ENCODE peak calls at places on chromosome 11, in ten cellular contexts. One of them, this sample, is unnamed.

GRCh38 chr11:114085965-114086364 is 26.5 kb downstream of the ZBTB16 start:
- DNase-seq in activated B cell treated with CpG ODN at 0.5 μM for 24 hours: no peak
- DNase-seq in heart right ventricle: no peak
- DNase-seq in EL: no peak
- DNase-seq in hippocampal formation: no peak
- DNase-seq in fibroblast of villous mesenchyme: no peak
- DNase-seq in amniotic stem cell: no peak
- DNase-seq in NB4: no peak
- DNase-seq in adrenal gland: no peak
- DNase-seq in tibial nerve: no peak
- DNase-seq in this sample: no peak

GRCh38 chr11:74726547-74727182 is 4.6 kb downstream of the CHRDL2 start:
- DNase-seq in NB4: peak; percentile 71
- DNase-seq in fibroblast of villous mesenchyme: peak; percentile 75
- DNase-seq in EL: peak; percentile 67
- DNase-seq in heart right ventricle: peak; percentile 68
- DNase-seq in amniotic stem cell: no peak
- DNase-seq in tibial nerve: peak; percentile 71
- DNase-seq in adrenal gland: peak; percentile 81
- DNase-seq in hippocampal formation: peak; percentile 69
- DNase-seq in activated B cell treated with CpG ODN at 0.5 μM for 24 hours: peak; percentile 31
- DNase-seq in this sample: peak; percentile 88

GRCh38 chr11:18703001-18703763 is 4.6 kb downstream of the TMEM86A start:
- DNase-seq in activated B cell treated with CpG ODN at 0.5 μM for 24 hours: no peak
- DNase-seq in amniotic stem cell: no peak
- DNase-seq in heart right ventricle: peak; percentile 49
- DNase-seq in tibial nerve: no peak
- DNase-seq in EL: no peak
- DNase-seq in NB4: no peak
- DNase-seq in adrenal gland: no peak
- DNase-seq in hippocampal formation: no peak
- DNase-seq in fibroblast of villous mesenchyme: no peak
- DNase-seq in this sample: no peak

GRCh38 chr11:11436715-11437313 is 83.8 kb upstream of the CSNK2A3 start:
- DNase-seq in amniotic stem cell: no peak
- DNase-seq in fibroblast of villous mesenchyme: no peak
- DNase-seq in heart right ventricle: peak; percentile 36
- DNase-seq in EL: no peak
- DNase-seq in NB4: no peak
- DNase-seq in adrenal gland: peak; percentile 35
- DNase-seq in activated B cell treated with CpG ODN at 0.5 μM for 24 hours: no peak
- DNase-seq in hippocampal formation: no peak
- DNase-seq in tibial nerve: no peak
- DNase-seq in this sample: no peak

GRCh38 chr11:74984070-74984469 is 4.7 kb upstream of the NEU3 start:
- DNase-seq in activated B cell treated with CpG ODN at 0.5 μM for 24 hours: no peak
- DNase-seq in amniotic stem cell: no peak
- DNase-seq in NB4: no peak
- DNase-seq in EL: no peak
- DNase-seq in fibroblast of villous mesenchyme: no peak
- DNase-seq in tibial nerve: no peak
- DNase-seq in adrenal gland: no peak
- DNase-seq in hippocampal formation: no peak
- DNase-seq in heart right ventricle: no peak
- DNase-seq in this sample: no peak

GRCh38 chr11:116853461-116854073 is 16.1 kb upstream of the APOA1 start:
- DNase-seq in NB4: peak; percentile 97
- DNase-seq in heart right ventricle: no peak
- DNase-seq in activated B cell treated with CpG ODN at 0.5 μM for 24 hours: no peak
- DNase-seq in adrenal gland: peak; percentile 19
- DNase-seq in amniotic stem cell: peak; percentile 64
- DNase-seq in hippocampal formation: no peak
- DNase-seq in fibroblast of villous mesenchyme: peak; percentile 96
- DNase-seq in tibial nerve: no peak
- DNase-seq in EL: peak; percentile 94
- DNase-seq in this sample: peak; percentile 94

GRCh38 chr11:62146476-62147200 is 22.8 kb downstream of the INCENP start:
- DNase-seq in fibroblast of villous mesenchyme: no peak
- DNase-seq in amniotic stem cell: no peak
- DNase-seq in hippocampal formation: no peak
- DNase-seq in heart right ventricle: no peak
- DNase-seq in NB4: no peak
- DNase-seq in EL: no peak
- DNase-seq in tibial nerve: no peak
- DNase-seq in activated B cell treated with CpG ODN at 0.5 μM for 24 hours: no peak
- DNase-seq in adrenal gland: no peak
- DNase-seq in this sample: no peak

GRCh38 chr11:128361451-128362020 is 225.8 kb downstream of the ETS1 start:
- DNase-seq in hippocampal formation: no peak
- DNase-seq in heart right ventricle: no peak
- DNase-seq in activated B cell treated with CpG ODN at 0.5 μM for 24 hours: no peak
- DNase-seq in EL: peak; percentile 74
- DNase-seq in adrenal gland: peak; percentile 5
- DNase-seq in amniotic stem cell: no peak
- DNase-seq in NB4: no peak
- DNase-seq in tibial nerve: no peak
- DNase-seq in fibroblast of villous mesenchyme: peak; percentile 87
- DNase-seq in this sample: peak; percentile 64

GRCh38 chr11:74860743-74861142 is 88.1 kb downstream of the XRRA1 start:
- DNase-seq in heart right ventricle: no peak
- DNase-seq in activated B cell treated with CpG ODN at 0.5 μM for 24 hours: no peak
- DNase-seq in EL: no peak
- DNase-seq in fibroblast of villous mesenchyme: no peak
- DNase-seq in amniotic stem cell: no peak
- DNase-seq in hippocampal formation: no peak
- DNase-seq in adrenal gland: no peak
- DNase-seq in NB4: no peak
- DNase-seq in tibial nerve: no peak
- DNase-seq in this sample: no peak

GRCh38 chr11:87780068-87780413 is 395.2 kb downstream of the RAB38 start:
- DNase-seq in NB4: no peak
- DNase-seq in activated B cell treated with CpG ODN at 0.5 μM for 24 hours: no peak
- DNase-seq in amniotic stem cell: no peak
- DNase-seq in tibial nerve: no peak
- DNase-seq in heart right ventricle: no peak
- DNase-seq in hippocampal formation: no peak
- DNase-seq in EL: no peak
- DNase-seq in adrenal gland: no peak
- DNase-seq in fibroblast of villous mesenchyme: no peak
- DNase-seq in this sample: no peak

GRCh38 chr11:33778682-33779081 is 4.4 kb upstream of the FBXO3 start:
- DNase-seq in amniotic stem cell: peak; percentile 20
- DNase-seq in adrenal gland: no peak
- DNase-seq in heart right ventricle: no peak
- DNase-seq in NB4: no peak
- DNase-seq in tibial nerve: no peak
- DNase-seq in hippocampal formation: no peak
- DNase-seq in EL: peak; percentile 69
- DNase-seq in activated B cell treated with CpG ODN at 0.5 μM for 24 hours: no peak
- DNase-seq in fibroblast of villous mesenchyme: peak; percentile 13
- DNase-seq in this sample: peak; percentile 61

GRCh38 chr11:61488651-61489291 is 19.8 kb upstream of the LRRC10B start:
- DNase-seq in adrenal gland: peak; percentile 88
- DNase-seq in activated B cell treated with CpG ODN at 0.5 μM for 24 hours: no peak
- DNase-seq in hippocampal formation: no peak
- DNase-seq in heart right ventricle: peak; percentile 80
- DNase-seq in NB4: peak; percentile 38
- DNase-seq in amniotic stem cell: no peak
- DNase-seq in tibial nerve: no peak
- DNase-seq in fibroblast of villous mesenchyme: peak; percentile 28
- DNase-seq in EL: no peak
- DNase-seq in this sample: peak; percentile 44

GRCh38 chr11:35688023-35688422 is 25.4 kb downstream of the TRIM44 start:
- DNase-seq in NB4: no peak
- DNase-seq in hippocampal formation: no peak
- DNase-seq in EL: peak; percentile 61
- DNase-seq in fibroblast of villous mesenchyme: peak; percentile 36
- DNase-seq in activated B cell treated with CpG ODN at 0.5 μM for 24 hours: no peak
- DNase-seq in amniotic stem cell: peak; percentile 2
- DNase-seq in heart right ventricle: no peak
- DNase-seq in adrenal gland: no peak
- DNase-seq in tibial nerve: no peak
- DNase-seq in this sample: peak; percentile 49

GRCh38 chr11:36426226-36426848 is 83.7 kb downstream of the TRAF6 start:
- DNase-seq in EL: no peak
- DNase-seq in fibroblast of villous mesenchyme: peak; percentile 29
- DNase-seq in activated B cell treated with CpG ODN at 0.5 μM for 24 hours: no peak
- DNase-seq in tibial nerve: no peak
- DNase-seq in amniotic stem cell: no peak
- DNase-seq in adrenal gland: no peak
- DNase-seq in hippocampal formation: no peak
- DNase-seq in heart right ventricle: no peak
- DNase-seq in NB4: no peak
- DNase-seq in this sample: no peak

GRCh38 chr11:5507586-5508305 is 2.0 kb downstream of the UBQLN3 start:
- DNase-seq in NB4: no peak
- DNase-seq in fibroblast of villous mesenchyme: no peak
- DNase-seq in hippocampal formation: no peak
- DNase-seq in heart right ventricle: no peak
- DNase-seq in tibial nerve: no peak
- DNase-seq in EL: no peak
- DNase-seq in activated B cell treated with CpG ODN at 0.5 μM for 24 hours: no peak
- DNase-seq in adrenal gland: peak; percentile 26
- DNase-seq in amniotic stem cell: no peak
- DNase-seq in this sample: no peak

GRCh38 chr11:73178092-73178539 is 36.0 kb upstream of the FCHSD2 start:
- DNase-seq in EL: peak; percentile 90
- DNase-seq in NB4: peak; percentile 89
- DNase-seq in fibroblast of villous mesenchyme: peak; percentile 80
- DNase-seq in heart right ventricle: peak; percentile 85
- DNase-seq in activated B cell treated with CpG ODN at 0.5 μM for 24 hours: peak; percentile 72
- DNase-seq in tibial nerve: peak; percentile 84
- DNase-seq in amniotic stem cell: peak; percentile 71
- DNase-seq in hippocampal formation: peak; percentile 73
- DNase-seq in adrenal gland: peak; percentile 93
- DNase-seq in this sample: peak; percentile 93

GRCh38 chr11:27795955-27796861 is 96.0 kb upstream of the BDNF start:
- DNase-seq in amniotic stem cell: no peak
- DNase-seq in EL: no peak
- DNase-seq in fibroblast of villous mesenchyme: no peak
- DNase-seq in activated B cell treated with CpG ODN at 0.5 μM for 24 hours: no peak
- DNase-seq in adrenal gland: no peak
- DNase-seq in tibial nerve: no peak
- DNase-seq in NB4: no peak
- DNase-seq in heart right ventricle: no peak
- DNase-seq in hippocampal formation: no peak
- DNase-seq in this sample: peak; percentile 3

GRCh38 chr11:5608778-5609177 is 12.3 kb downstream of the TRIM6 start:
- DNase-seq in NB4: no peak
- DNase-seq in heart right ventricle: no peak
- DNase-seq in tibial nerve: no peak
- DNase-seq in activated B cell treated with CpG ODN at 0.5 μM for 24 hours: no peak
- DNase-seq in adrenal gland: no peak
- DNase-seq in fibroblast of villous mesenchyme: no peak
- DNase-seq in EL: no peak
- DNase-seq in hippocampal formation: no peak
- DNase-seq in amniotic stem cell: no peak
- DNase-seq in this sample: no peak

GRCh38 chr11:68821670-68822069 is 20.0 kb downstream of the CPT1A start:
- DNase-seq in NB4: no peak
- DNase-seq in hippocampal formation: no peak
- DNase-seq in EL: no peak
- DNase-seq in fibroblast of villous mesenchyme: no peak
- DNase-seq in amniotic stem cell: no peak
- DNase-seq in tibial nerve: no peak
- DNase-seq in activated B cell treated with CpG ODN at 0.5 μM for 24 hours: no peak
- DNase-seq in adrenal gland: no peak
- DNase-seq in heart right ventricle: no peak
- DNase-seq in this sample: no peak

GRCh38 chr11:78961938-78962701 is 387.5 kb upstream of the NARS2 start:
- DNase-seq in heart right ventricle: no peak
- DNase-seq in tibial nerve: no peak
- DNase-seq in amniotic stem cell: no peak
- DNase-seq in activated B cell treated with CpG ODN at 0.5 μM for 24 hours: no peak
- DNase-seq in hippocampal formation: peak; percentile 40
- DNase-seq in adrenal gland: peak; percentile 30
- DNase-seq in fibroblast of villous mesenchyme: no peak
- DNase-seq in NB4: peak; percentile 6
- DNase-seq in EL: peak; percentile 2
- DNase-seq in this sample: peak; percentile 76

This sample was measured in foreskin fibroblast.